ENCODE peak calls at places on chromosome 11, in four cellular contexts. One of them, this sample, is unnamed.

GRCh38 chr11:70491696-70492472 is 93.6 kb downstream of the CTTN start:
- DNase-seq in IMR-90: no peak
- DNase-seq in stomach: no peak
- DNase-seq in fibroblast of the aortic adventitia: no peak
- DNase-seq in this sample: no peak

GRCh38 chr11:77082838-77083552 is 16.2 kb downstream of the CAPN5 start:
- DNase-seq in fibroblast of the aortic adventitia: peak; percentile 60
- DNase-seq in IMR-90: peak; percentile 38
- DNase-seq in stomach: peak; percentile 47
- DNase-seq in this sample: peak; percentile 25

GRCh38 chr11:64094463-64095223 is 58.9 kb downstream of the FLRT1 start:
- DNase-seq in fibroblast of the aortic adventitia: peak; percentile 43
- DNase-seq in IMR-90: peak; percentile 81
- DNase-seq in stomach: no peak
- DNase-seq in this sample: peak; percentile 84

GRCh38 chr11:18912883-18913282 is 26.3 kb downstream of the MRGPRX1 start:
- DNase-seq in IMR-90: no peak
- DNase-seq in fibroblast of the aortic adventitia: no peak
- DNase-seq in stomach: no peak
- DNase-seq in this sample: no peak

GRCh38 chr11:61083601-61084147 is 18.6 kb upstream of the CD5 start:
- DNase-seq in stomach: no peak
- DNase-seq in IMR-90: no peak
- DNase-seq in fibroblast of the aortic adventitia: no peak
- DNase-seq in this sample: no peak

GRCh38 chr11:78851883-78852586 is 277.4 kb upstream of the NARS2 start:
- DNase-seq in stomach: no peak
- DNase-seq in IMR-90: no peak
- DNase-seq in fibroblast of the aortic adventitia: no peak
- DNase-seq in this sample: no peak

GRCh38 chr11:15819679-15820286 is 536.6 kb downstream of the SOX6 start:
- DNase-seq in stomach: peak; percentile 80
- DNase-seq in IMR-90: peak; percentile 19
- DNase-seq in fibroblast of the aortic adventitia: peak; percentile 53
- DNase-seq in this sample: peak; percentile 42

GRCh38 chr11:8252946-8253345 is 10.7 kb downstream of the LMO1 start:
- DNase-seq in fibroblast of the aortic adventitia: no peak
- DNase-seq in stomach: no peak
- DNase-seq in IMR-90: no peak
- DNase-seq in this sample: no peak

GRCh38 chr11:134289167-134289566 is 13.0 kb downstream of the GLB1L3 start:
- DNase-seq in stomach: no peak
- DNase-seq in IMR-90: no peak
- DNase-seq in fibroblast of the aortic adventitia: no peak
- DNase-seq in this sample: no peak

GRCh38 chr11:89249196-89249595 is 71.5 kb downstream of the TYR start:
- DNase-seq in fibroblast of the aortic adventitia: no peak
- DNase-seq in IMR-90: no peak
- DNase-seq in stomach: no peak
- DNase-seq in this sample: no peak

GRCh38 chr11:125423247-125423849 is 72.7 kb downstream of the FEZ1 start:
- DNase-seq in IMR-90: no peak
- DNase-seq in stomach: no peak
- DNase-seq in fibroblast of the aortic adventitia: no peak
- DNase-seq in this sample: no peak

GRCh38 chr11:118615282-118615979 is 8.0 kb downstream of the PHLDB1 start:
- DNase-seq in stomach: no peak
- DNase-seq in fibroblast of the aortic adventitia: no peak
- DNase-seq in IMR-90: no peak
- DNase-seq in this sample: no peak

GRCh38 chr11:104343578-104343977 is 179.6 kb upstream of the PDGFD start:
- DNase-seq in stomach: no peak
- DNase-seq in IMR-90: peak; percentile 7
- DNase-seq in fibroblast of the aortic adventitia: no peak
- DNase-seq in this sample: peak; percentile 10

GRCh38 chr11:41245184-41245583 is 214.3 kb downstream of the LRRC4C start:
- DNase-seq in stomach: no peak
- DNase-seq in fibroblast of the aortic adventitia: no peak
- DNase-seq in IMR-90: no peak
- DNase-seq in this sample: peak; percentile 3

GRCh38 chr11:105244157-105244820 is 104.7 kb upstream of the CARD18 start:
- DNase-seq in stomach: no peak
- DNase-seq in fibroblast of the aortic adventitia: peak; percentile 91
- DNase-seq in IMR-90: peak; percentile 98
- DNase-seq in this sample: peak; percentile 96

GRCh38 chr11:75802022-75802912 is 12.7 kb upstream of the UVRAG start:
- DNase-seq in fibroblast of the aortic adventitia: no peak
- DNase-seq in IMR-90: no peak
- DNase-seq in stomach: no peak
- DNase-seq in this sample: no peak

GRCh38 chr11:74070713-74071506 is 62.0 kb upstream of the UCP3 start:
- DNase-seq in stomach: no peak
- DNase-seq in fibroblast of the aortic adventitia: no peak
- DNase-seq in IMR-90: no peak
- DNase-seq in this sample: no peak

GRCh38 chr11:47337229-47337924 is 15.1 kb downstream of the MYBPC3 start:
- DNase-seq in fibroblast of the aortic adventitia: no peak
- DNase-seq in IMR-90: no peak
- DNase-seq in stomach: no peak
- DNase-seq in this sample: no peak

GRCh38 chr11:77151804-77152513 is 23.9 kb downstream of the MYO7A start:
- DNase-seq in fibroblast of the aortic adventitia: no peak
- DNase-seq in stomach: no peak
- DNase-seq in IMR-90: peak; percentile 32
- DNase-seq in this sample: peak; percentile 72

DNA sequence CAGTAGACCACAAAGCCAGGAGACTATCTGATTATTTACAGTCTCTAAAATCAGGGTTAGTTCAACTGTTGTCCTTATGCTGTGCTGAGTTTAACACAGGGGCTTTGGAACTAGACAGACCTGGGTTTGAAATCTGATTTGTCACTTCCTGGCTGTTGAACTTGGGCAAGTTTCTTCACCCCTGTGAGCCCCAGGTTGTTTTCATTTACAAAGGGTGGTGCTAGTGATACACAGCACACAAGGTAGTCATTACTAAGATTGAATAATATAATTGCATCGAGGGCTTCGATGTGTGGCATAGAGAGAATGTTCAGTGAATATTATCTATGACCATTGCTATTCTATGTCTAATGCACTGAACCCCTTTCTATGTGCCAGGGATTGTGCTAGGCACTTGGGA is 36.4 kb downstream of the CLMP start:
- DNase-seq in stomach: no peak
- DNase-seq in IMR-90: no peak
- DNase-seq in fibroblast of the aortic adventitia: no peak
- DNase-seq in this sample: no peak
- TF ChIP-seq CTCF in stomach: no peak
- TF ChIP-seq CTCF in IMR-90: no peak
- TF ChIP-seq CTCF in fibroblast of the aortic adventitia: no peak
- TF ChIP-seq CTCF in this sample: no peak

GRCh38 chr11:3984896-3985295 is 109.7 kb upstream of the RRM1 start:
- DNase-seq in fibroblast of the aortic adventitia: no peak
- DNase-seq in stomach: no peak
- DNase-seq in IMR-90: peak; percentile 17
- DNase-seq in this sample: peak; percentile 8
- TF ChIP-seq CTCF in fibroblast of the aortic adventitia: no peak
- TF ChIP-seq CTCF in stomach: no peak
- TF ChIP-seq CTCF in IMR-90: peak; percentile 29
- TF ChIP-seq CTCF in this sample: peak; percentile 15

DNA sequence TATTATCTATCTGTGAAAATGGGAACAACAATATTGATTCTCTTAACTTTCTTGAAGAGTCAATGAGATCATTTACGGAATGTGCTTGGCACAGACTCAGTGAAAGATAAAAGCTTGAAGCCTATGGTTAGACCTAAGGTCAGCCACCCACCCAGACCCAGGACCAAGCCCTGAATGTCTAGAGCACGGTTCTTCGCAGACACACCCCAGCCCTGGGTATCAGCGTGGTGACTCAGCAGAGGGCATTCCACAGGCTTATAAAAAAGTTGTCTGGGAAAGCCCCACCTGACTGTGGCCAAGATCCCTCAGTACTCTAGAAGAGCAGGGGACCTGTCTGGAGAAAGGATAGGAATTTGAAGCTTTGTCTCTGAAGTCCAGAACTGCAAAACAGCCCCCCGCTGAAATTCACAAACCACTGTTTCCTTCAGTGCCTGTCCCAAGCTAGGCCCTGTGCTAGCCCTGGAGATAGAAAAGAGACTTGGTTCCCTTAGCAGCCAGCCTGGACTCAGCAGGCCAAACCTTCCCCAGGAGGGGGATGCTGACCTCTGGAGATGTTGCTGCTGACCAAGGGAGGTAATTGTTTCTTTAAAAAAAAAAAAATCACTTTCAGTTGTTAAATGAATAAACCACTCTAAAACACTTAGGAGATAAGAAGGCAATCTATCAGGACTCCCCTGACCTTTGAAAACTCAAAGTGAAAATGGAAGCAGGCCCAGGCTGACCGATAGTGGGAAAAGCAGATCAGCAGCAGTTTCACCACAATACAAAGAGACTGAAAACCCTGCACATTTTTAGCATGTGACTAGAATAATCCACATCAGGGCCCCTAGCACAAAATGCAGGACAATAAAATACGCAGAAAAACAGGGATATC is 114.0 kb downstream of the ABTB2 start:
- DNase-seq in IMR-90: peak; percentile 77
- DNase-seq in fibroblast of the aortic adventitia: peak; percentile 81
- DNase-seq in stomach: peak; percentile 56
- DNase-seq in this sample: peak; percentile 88
- TF ChIP-seq CTCF in IMR-90: no peak
- TF ChIP-seq CTCF in fibroblast of the aortic adventitia: no peak
- TF ChIP-seq CTCF in stomach: no peak
- TF ChIP-seq CTCF in this sample: no peak

DNA sequence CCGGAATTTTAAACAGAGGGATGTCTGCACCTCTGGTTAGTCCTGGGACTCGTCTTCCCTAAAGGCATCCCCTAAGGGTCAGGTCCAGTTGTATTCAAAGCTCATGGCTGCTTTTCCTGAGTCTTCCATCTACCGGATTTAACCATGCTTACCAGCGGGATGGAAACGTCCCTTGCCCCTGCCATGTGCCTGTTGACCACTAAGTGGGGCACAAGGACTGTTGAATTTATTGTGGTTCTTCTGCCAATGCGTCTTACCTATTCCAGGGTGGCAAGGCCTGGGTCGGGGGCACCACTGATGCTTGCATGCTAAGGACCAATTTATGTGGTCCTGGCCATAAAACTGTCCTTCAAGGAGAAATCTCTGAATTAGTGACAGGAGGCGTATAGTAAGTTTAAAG is 25.6 kb downstream of the ANKRD42 start:
- DNase-seq in stomach: no peak
- DNase-seq in fibroblast of the aortic adventitia: no peak
- DNase-seq in IMR-90: no peak
- DNase-seq in this sample: no peak
- TF ChIP-seq CTCF in stomach: peak; percentile 15
- TF ChIP-seq CTCF in fibroblast of the aortic adventitia: peak; percentile 26
- TF ChIP-seq CTCF in IMR-90: peak; percentile 33
- TF ChIP-seq CTCF in this sample: no peak

GRCh38 chr11:86408845-86409244 is 34.2 kb downstream of the CCDC81 start:
- DNase-seq in IMR-90: no peak
- DNase-seq in stomach: no peak
- DNase-seq in fibroblast of the aortic adventitia: no peak
- DNase-seq in this sample: peak; percentile 5
- TF ChIP-seq CTCF in IMR-90: peak; percentile 45
- TF ChIP-seq CTCF in stomach: no peak
- TF ChIP-seq CTCF in fibroblast of the aortic adventitia: peak; percentile 48
- TF ChIP-seq CTCF in this sample: peak; percentile 31

This sample was measured in fibroblast of lung.